ENCODE peak calls at places on chromosomes 12 and 14, in seven cellular contexts. F, C, D, M, Z, L and Y are unnamed samples. For H3K4me1, the result is how much of the 10 kb centered on the place peaks cover.

GRCh38 chr12:96335270-96335669 is 65.0 kb downstream of the CDK17 start:
- DNase-seq in L (no peak), M (no peak), D (no peak), C (no peak), Z (no peak), F (no peak), Y (no peak)

GRCh38 chr14:103314496-103315277 is 19.4 kb upstream of the EIF5 start:
- DNase-seq in M (no peak), L (no peak), C (no peak), Z (no peak), F (no peak), D (no peak), Y (no peak)

GRCh38 chr12:49227701-49228100 is 37.2 kb upstream of the TUBA1C start:
- DNase-seq in C (no peak), D (no peak), M (no peak), F (no peak), Z (no peak), L (no peak), Y (no peak)

GRCh38 chr12:115374480-115375187 is 690.7 kb upstream of the TBX3 start:
- DNase-seq in C (no peak), D (no peak), L (no peak), F (no peak), M (no peak), Z (no peak), Y (no peak)

GRCh38 chr12:108589028-108589839 is 8.7 kb downstream of the TMEM119 start:
- DNase-seq in C (no peak), L (no peak), Z (no peak), M (no peak), F (no peak), D (no peak), Y (no peak)

GRCh38 chr12:64098709-64099354 is 123.3 kb downstream of the KICS2 start:
- DNase-seq in Z (no peak), L (no peak), D (no peak), C (no peak), M (no peak), F (no peak), Y (no peak)

GRCh38 chr12:132315507-132315906 is 13.9 kb downstream of the GALNT9 start:
- DNase-seq in D (no peak), C (no peak), F (no peak), Z (no peak), L (no peak), M (no peak), Y (no peak)

GRCh38 chr12:106582264-106582591 is 576 bp upstream of the RFX4 start:
- DNase-seq in F (no peak), Z (no peak), C (no peak), L (no peak), D (no peak), M (no peak), Y (no peak)

GRCh38 chr12:99605-100004 is 33.0 kb downstream of the IQSEC3 start:
- DNase-seq in Z (peak), D (no peak), L (no peak), C (no peak), F (no peak), M (no peak), Y (no peak)

GRCh38 chr12:14454098-14454907 is 88.8 kb downstream of the ATF7IP start:
- DNase-seq in Z (peak), M (peak), L (no peak), C (no peak), D (peak), F (no peak), Y (no peak)

GRCh38 chr14:34021096-34021495 is 70.2 kb upstream of the EGLN3 start:
- DNase-seq in Z (no peak), M (no peak), F (no peak), D (no peak), C (no peak), L (no peak), Y (no peak)

GRCh38 chr14:68297871-68298468 is 478.4 kb downstream of the RAD51B start:
- DNase-seq in D (no peak), L (no peak), F (no peak), Z (no peak), C (no peak), M (no peak), Y (no peak)

GRCh38 chr12:70267550-70267949 is 24.3 kb downstream of the CNOT2 start:
- DNase-seq in Z (no peak), M (no peak), L (no peak), D (no peak), C (no peak), F (no peak), Y (no peak)
- H3K4me1 ChIP-seq in Z (under half), M (under half), L (half or more), D (under half), C (under half), F (under half), Y (under half)

DNA sequence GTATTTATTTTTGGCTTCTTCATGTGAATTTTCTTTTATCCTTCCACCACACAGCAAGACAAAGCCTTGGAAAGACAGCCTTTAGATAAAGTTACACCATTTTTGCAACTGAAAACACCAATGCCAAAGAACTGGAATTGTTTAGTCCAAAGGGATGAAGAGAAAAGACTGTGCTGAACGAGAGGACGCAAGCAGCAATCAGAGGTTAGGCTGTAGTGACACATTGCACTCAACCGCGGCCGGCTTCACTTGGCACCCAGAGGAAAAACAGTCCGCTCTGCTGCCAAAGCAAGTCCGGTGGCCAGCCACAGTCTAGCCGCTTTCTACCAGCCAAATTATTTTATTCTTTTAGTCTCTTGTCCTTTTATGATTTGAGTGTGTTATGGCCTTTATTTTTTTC is 49.1 kb upstream of the KCNJ8 start:
- DNase-seq in F (peak), L (no peak), M (no peak), Z (no peak), D (no peak), C (peak), Y (no peak)
- H3K4me1 ChIP-seq in F (under half), L (under half), M (under half), Z (under half), D (under half), C (under half), Y (under half)

DNA sequence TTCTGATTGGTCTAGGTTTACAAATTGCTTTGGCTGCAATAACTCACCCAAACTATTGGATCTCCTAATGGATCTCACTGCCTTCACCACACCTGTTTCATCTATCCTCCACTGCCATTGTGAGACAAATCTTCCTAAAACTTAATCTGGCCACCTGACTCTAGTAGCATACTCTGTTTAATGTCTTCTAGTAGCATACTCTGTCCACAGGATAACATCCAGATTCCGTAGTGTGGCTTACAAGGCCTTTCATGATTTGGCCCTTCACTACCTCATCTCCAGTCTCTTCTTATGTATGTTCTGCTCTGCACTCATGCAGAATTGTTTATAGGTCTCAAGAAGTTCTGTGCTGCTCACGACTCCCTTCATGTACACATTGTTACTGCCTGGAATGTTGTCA is 10.0 kb downstream of the HSD17B6 start:
- DNase-seq in Z (no peak), L (no peak), D (no peak), M (no peak), C (no peak), F (no peak), Y (no peak)
- H3K4me1 ChIP-seq in Z (under half), L (under half), D (under half), M (under half), C (under half), F (under half), Y (under half)

DNA sequence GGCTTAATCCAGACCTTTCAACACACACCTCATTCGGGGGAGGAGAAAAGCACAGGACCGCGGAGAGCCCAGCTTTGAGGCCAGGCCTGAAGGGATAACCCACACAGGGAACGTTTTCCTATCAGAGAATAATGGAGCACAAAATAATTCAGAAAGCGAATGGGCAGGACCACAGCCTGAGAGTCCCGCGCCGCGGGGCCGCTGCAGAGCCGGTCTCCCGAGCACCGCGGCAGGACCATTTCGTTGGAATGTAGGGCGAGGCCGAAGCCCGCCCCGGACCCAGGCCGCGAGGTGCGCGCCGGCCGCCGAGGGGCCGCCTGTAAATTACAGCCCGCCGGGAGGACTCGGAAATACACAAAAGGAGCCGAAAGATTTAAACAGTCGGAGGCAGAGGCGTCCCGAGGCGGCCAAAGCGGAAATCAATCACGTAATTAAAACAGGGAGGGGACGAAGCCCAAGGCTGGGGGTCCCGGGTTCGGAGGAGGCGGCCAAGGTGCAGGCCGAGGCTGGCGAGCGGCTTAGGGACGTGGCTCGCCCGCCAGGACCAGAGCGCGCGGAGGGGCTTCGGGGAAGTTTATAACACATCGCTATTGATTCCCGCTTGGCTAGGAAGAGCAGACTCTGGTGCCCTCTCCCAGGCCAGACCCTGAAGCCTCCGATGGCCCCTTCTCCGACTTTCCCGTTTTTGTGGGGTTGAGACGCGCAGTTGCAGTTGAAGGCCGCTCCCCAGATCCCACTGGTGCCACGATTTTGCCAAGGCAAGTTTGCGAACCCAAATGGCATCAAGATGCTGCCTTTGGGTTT is 6.3 kb upstream of the HOXC4 start:
- DNase-seq in C (no peak), F (no peak), L (no peak), D (no peak), Z (no peak), M (no peak), Y (no peak)
- H3K4me1 ChIP-seq in C (under half), F (under half), L (under half), D (under half), Z (under half), M (under half), Y (under half)

GRCh38 chr12:118650586-118650960 is 274.2 kb downstream of the SUDS3 start:
- DNase-seq in Z (no peak), M (no peak), F (no peak), C (no peak), L (no peak), D (no peak), Y (no peak)
- H3K4me1 ChIP-seq in Z (under half), M (under half), F (under half), C (under half), L (under half), D (under half), Y (under half)

GRCh38 chr12:89352242-89352491 is 134 bp downstream of the DUSP6 start:
- DNase-seq in M (no peak), L (no peak), Z (no peak), C (no peak), D (no peak), F (no peak), Y (no peak)
- H3K4me1 ChIP-seq in M (under half), L (under half), Z (under half), C (half or more), D (under half), F (under half), Y (under half)

DNA sequence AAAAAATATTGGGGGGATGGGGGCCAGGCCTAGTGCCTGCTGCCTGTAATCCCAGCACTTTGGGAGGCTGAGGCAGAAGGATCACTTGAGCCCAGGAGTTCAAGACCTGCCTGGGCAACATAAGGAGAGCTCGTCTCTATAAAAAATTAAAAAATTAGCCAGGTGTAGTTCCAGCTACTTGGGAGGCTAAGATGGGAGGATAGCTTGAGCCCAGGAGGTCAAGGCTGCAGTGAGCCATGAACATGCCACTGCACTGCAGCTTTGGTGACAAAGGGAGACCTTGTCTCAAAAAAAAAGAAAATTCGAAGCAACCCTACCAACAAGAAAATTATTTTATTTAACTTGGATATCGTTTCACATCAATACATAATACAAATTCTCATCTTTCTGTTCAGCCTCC is 55.1 kb downstream of the NFKBIA start:
- DNase-seq in M (no peak), D (no peak), L (no peak), Z (no peak), F (no peak), C (no peak), Y (no peak)
- H3K4me1 ChIP-seq in M (under half), D (under half), L (under half), Z (under half), F (under half), C (under half), Y (under half)